ENCODE peak calls at places on chromosomes 12 and 14, in four cellular contexts. P is K562, E is GM12878, B is H1. C is an unnamed sample.

GRCh38 chr12:4984344-4984743 is 59.3 kb upstream of the KCNA5 start:
- DNase-seq in E (no peak), B (no peak), P (no peak), C (no peak)

GRCh38 chr14:71355324-71356201 is 448.3 kb downstream of the PCNX1 start:
- DNase-seq in B (no peak), E (no peak), P (peak; percentile 31), C (no peak)

GRCh38 chr14:74064883-74065282 is 19.4 kb downstream of the ALDH6A1 start:
- DNase-seq in P (no peak), B (no peak), E (no peak), C (no peak)

GRCh38 chr12:47343684-47344567 is 264.2 kb upstream of the AMIGO2 start:
- DNase-seq in P (no peak), B (no peak), E (no peak), C (no peak)

GRCh38 chr12:5376591-5377207 is 55.2 kb upstream of the NTF3 start:
- DNase-seq in E (no peak), P (no peak), B (no peak), C (no peak)

GRCh38 chr14:74579447-74580274 is 32.4 kb downstream of the LTBP2 start:
- DNase-seq in P (no peak), E (no peak), B (no peak), C (peak; percentile 12)

GRCh38 chr12:114625294-114625851 is 58.6 kb downstream of the TBX3 start:
- DNase-seq in B (peak; percentile 43), P (peak; percentile 64), E (no peak), C (peak; percentile 74)

GRCh38 chr12:104682790-104683279 is 226.1 kb downstream of the CHST11 start:
- DNase-seq in P (no peak), E (peak; percentile 51), B (no peak), C (no peak)

GRCh38 chr12:58204086-58204485 is 262.7 kb downstream of the ATP23 start:
- DNase-seq in E (no peak), P (no peak), B (no peak), C (no peak)

GRCh38 chr14:22276913-22277816 is 311.9 kb downstream of the DAD1 start:
- DNase-seq in P (peak; percentile 6), E (no peak), B (no peak), C (peak; percentile 46)

GRCh38 chr12:106195638-106196037 is 52.2 kb downstream of the CKAP4 start:
- DNase-seq in E (no peak), P (no peak), B (no peak), C (peak; percentile 72)

GRCh38 chr12:15256760-15257159 is 35.5 kb upstream of the RERG start:
- DNase-seq in P (no peak), B (no peak), E (no peak), C (no peak)

GRCh38 chr12:116432321-116432750 is 126.8 kb upstream of the MAP1LC3B2 start:
- DNase-seq in P (no peak), B (no peak), E (no peak), C (no peak)

GRCh38 chr14:54567224-54567633 is 301 bp downstream of the SAMD4A start:
- DNase-seq in E (no peak), B (no peak), P (no peak), C (no peak)

GRCh38 chr12:121787063-121787774 is 6.3 kb downstream of the RHOF start:
- DNase-seq in P (no peak), E (no peak), B (no peak), C (no peak)

GRCh38 chr12:3551386-3551785 is 60.4 kb downstream of the PRMT8 start:
- DNase-seq in P (no peak), B (no peak), E (no peak), C (no peak)

GRCh38 chr14:100392266-100392850 is 69.2 kb downstream of the SLC25A47 start:
- DNase-seq in E (no peak), B (no peak), P (no peak), C (no peak)

GRCh38 chr14:99138999-99139865 is 132.8 kb downstream of the BCL11B start:
- DNase-seq in P (no peak), B (no peak), E (no peak), C (no peak)

GRCh38 chr14:97757491-97757890 is 960.3 kb downstream of the VRK1 start:
- DNase-seq in E (no peak), B (no peak), P (no peak), C (no peak)

GRCh38 chr12:104738371-104738710 is 219.7 kb downstream of the SLC41A2 start:
- DNase-seq in P (no peak), B (no peak), E (no peak), C (no peak)

GRCh38 chr12:124466200-124467128 is 100.9 kb downstream of the NCOR2 start:
- DNase-seq in E (no peak), B (no peak), P (no peak), C (no peak)

GRCh38 chr12:19373569-19373968 is 65.7 kb upstream of the AEBP2 start:
- DNase-seq in B (no peak), E (no peak), P (no peak), C (no peak)

GRCh38 chr12:47102845-47103666 is 23.3 kb upstream of the AMIGO2 start:
- DNase-seq in P (no peak), B (no peak), E (no peak), C (no peak)

GRCh38 chr12:25789520-25789919 is 169.0 kb upstream of the RASSF8 start:
- DNase-seq in E (no peak), B (no peak), P (no peak), C (no peak)

GRCh38 chr12:82817368-82817767 is 130.7 kb downstream of the TMTC2 start:
- DNase-seq in B (no peak), E (no peak), P (no peak), C (no peak)

GRCh38 chr14:70013269-70013873 is 134.2 kb downstream of the SMOC1 start:
- DNase-seq in E (no peak), B (peak; percentile 34), P (peak; percentile 56), C (peak; percentile 41)

GRCh38 chr14:103126873-103127304 is 3.6 kb downstream of the TNFAIP2 start:
- DNase-seq in E (no peak), P (no peak), B (no peak), C (peak; percentile 63)
- TF ChIP-seq RFX5 in E (no peak), P (no peak), B (no peak), C (no peak)

DNA sequence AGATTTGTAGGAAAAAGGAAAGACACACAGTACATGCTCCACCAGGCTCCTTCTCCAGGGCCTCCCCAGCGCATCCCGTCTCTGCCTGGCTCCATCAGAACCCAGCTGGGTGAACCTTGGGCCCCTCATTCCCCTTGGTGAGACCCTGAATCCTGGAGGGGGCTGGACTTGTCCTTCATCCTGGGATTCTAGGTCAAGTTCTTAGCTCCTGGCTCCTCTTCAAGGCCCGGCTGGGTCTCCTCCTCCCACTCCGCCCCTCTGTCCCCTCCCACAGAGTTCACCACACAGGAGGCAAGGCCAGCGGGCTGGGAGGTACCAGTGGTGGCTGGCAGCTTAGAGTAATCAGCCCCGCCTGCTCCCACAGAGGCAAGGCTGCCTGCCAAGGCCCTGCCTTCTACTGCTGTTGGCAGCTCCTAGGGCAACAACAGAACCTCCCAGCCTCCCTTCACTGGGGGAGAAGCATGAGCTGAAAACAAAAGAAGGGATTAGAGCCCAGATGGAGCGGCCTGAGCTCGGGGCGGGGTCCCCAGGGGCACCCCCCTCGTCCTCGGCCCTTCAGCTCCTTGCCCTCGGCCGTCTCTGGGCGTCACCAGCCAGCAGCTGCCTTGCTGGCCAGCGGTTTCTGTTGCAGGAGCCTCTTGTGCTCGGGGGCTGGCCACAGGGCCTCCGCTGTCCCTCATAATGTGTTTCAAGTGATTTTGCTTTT is 49.4 kb downstream of the PSMA6 start:
- DNase-seq in E (no peak), B (no peak), P (no peak), C (peak; percentile 91)
- TF ChIP-seq HDAC6 in E (no peak), B (no peak), P (no peak), C (no peak)

GRCh38 chr14:75634848-75635247 is 25.8 kb downstream of the ERG28 start:
- DNase-seq in B (no peak), E (no peak), P (no peak), C (no peak)
- TF ChIP-seq RFX5 in B (no peak), E (no peak), P (no peak), C (no peak)

DNA sequence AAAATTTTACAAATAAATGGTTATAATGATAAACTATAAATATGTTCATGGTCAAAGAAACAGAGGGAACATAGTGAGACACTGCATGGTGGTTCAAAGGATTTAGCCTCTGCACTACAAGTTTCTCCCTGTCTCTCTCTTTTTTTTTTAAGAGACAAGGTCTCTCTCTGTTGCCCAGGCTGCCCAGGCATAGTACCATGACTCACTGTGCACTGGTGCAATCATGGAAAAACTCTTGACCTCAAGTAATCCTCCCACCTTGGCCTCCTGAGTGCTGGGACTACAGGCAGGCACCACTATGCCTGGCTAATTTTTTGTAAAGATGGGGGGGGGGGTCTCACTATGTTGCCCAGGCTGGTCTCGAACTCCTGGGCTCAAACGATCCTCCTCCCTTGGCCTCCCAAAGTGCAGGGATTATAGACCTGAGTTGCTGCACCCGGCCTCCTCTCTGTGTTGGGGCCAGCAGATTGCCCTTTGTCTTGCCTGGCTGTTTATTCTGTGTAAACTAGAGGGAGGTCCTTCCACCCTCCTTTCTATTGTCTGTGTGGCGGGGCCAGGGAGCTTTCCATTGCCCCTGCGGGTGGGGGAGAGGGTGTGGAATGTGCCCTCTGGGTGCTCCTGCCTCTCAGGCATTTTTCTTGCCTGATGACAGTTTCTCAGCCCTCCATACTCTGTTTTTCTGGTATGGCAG is 22.1 kb downstream of the MTHFD1 start:
- DNase-seq in E (no peak), P (no peak), B (no peak), C (peak; percentile 67)
- TF ChIP-seq HDAC6 in E (no peak), P (no peak), B (no peak), C (no peak)

DNA sequence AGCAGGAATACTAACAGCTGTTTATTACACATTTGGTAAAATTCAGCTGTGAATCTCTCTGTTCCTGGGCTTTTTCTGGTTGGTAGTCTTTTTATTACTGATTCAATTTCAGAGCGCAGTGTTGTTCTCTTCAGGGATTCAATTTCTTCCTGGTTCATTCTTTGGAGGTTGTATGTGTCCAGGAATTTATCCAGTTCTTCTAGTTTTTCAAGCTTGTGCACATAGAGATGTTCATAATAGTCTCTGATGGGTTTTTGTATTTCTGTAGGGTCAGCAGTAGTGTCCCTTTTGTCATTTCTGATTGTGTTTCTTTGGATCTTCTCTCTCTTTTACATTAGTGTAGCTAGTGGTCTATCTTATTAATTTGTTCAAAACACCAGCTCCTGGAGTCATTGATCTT is 9.1 kb upstream of the OR6C76 start:
- DNase-seq in E (no peak), P (no peak), B (no peak), C (no peak)
- TF ChIP-seq RFX5 in E (no peak), P (no peak), B (no peak), C (no peak)

GRCh38 chr12:51751657-51752056 is 96.9 kb downstream of the FIGNL2 start:
- DNase-seq in E (no peak), P (no peak), B (no peak), C (no peak)

GRCh38 chr12:51755251-51755650 is 93.3 kb downstream of the FIGNL2 start:
- DNase-seq in B (no peak), E (no peak), P (no peak), C (no peak)

GRCh38 chr12:51752490-51752889 is 96.0 kb downstream of the FIGNL2 start:
- DNase-seq in E (no peak), P (peak; percentile 20), B (no peak), C (no peak)

GRCh38 chr12:51749986-51750317 is 98.6 kb downstream of the FIGNL2 start:
- DNase-seq in E (no peak), B (no peak), P (no peak), C (no peak)

GRCh38 chr12:51753980-51754675 is 94.4 kb downstream of the FIGNL2 start:
- DNase-seq in E (no peak), P (no peak), B (no peak), C (no peak)
- TF ChIP-seq HDAC6 in E (no peak), P (no peak), B (no peak), C (no peak)

GRCh38 chr12:11958216-11959091 is 112.3 kb upstream of the BCL2L14 start:
- DNase-seq in B (no peak), E (no peak), P (no peak), C (peak; percentile 8)
- TF ChIP-seq RFX5 in B (no peak), E (no peak), P (no peak), C (no peak)

C was measured in HepG2.